ENCODE peak calls at places on chromosomes 7 and 10, in seven cellular contexts. U, Q, B, P, F, W and V are unnamed samples. For H3K4me1, the result is how much of the 10 kb centered on the place peaks cover.

GRCh38 chr10:106424076-106424475 is 740.4 kb downstream of the SORCS1 start:
- DNase-seq in P (no peak), W (peak), B (no peak), U (peak), F (no peak), Q (peak), V (no peak)

GRCh38 chr7:131111081-131111576 is 216.5 kb upstream of the MKLN1 start:
- DNase-seq in B (no peak), W (peak), Q (peak), U (peak), P (no peak), F (no peak), V (peak)

GRCh38 chr10:102781089-102781920 is 37.6 kb downstream of the WBP1L start:
- DNase-seq in F (no peak), U (no peak), Q (peak), P (no peak), W (no peak), B (no peak), V (peak)

GRCh38 chr7:144786522-144786921 is 49.3 kb downstream of the TPK1 start:
- DNase-seq in U (no peak), F (no peak), Q (no peak), P (no peak), B (no peak), W (no peak), V (peak)

GRCh38 chr7:135177021-135177696 is 6.7 kb upstream of the CYREN start:
- DNase-seq in U (no peak), Q (no peak), B (peak), P (no peak), F (peak), W (peak), V (peak)

GRCh38 chr7:131076032-131076431 is 251.6 kb upstream of the MKLN1 start:
- DNase-seq in U (peak), Q (no peak), B (no peak), F (no peak), P (no peak), W (no peak), V (no peak)

GRCh38 chr10:130487562-130487961 is 351.4 kb downstream of the GLRX3 start:
- DNase-seq in F (no peak), U (no peak), W (no peak), Q (no peak), B (no peak), P (no peak), V (no peak)

GRCh38 chr7:28570113-28570969 is 158.0 kb downstream of the CREB5 start:
- DNase-seq in B (no peak), F (no peak), U (no peak), W (peak), Q (no peak), P (no peak), V (no peak)

GRCh38 chr7:141073173-141073640 is 657 bp upstream of the TMEM178B start:
- DNase-seq in W (peak), B (no peak), U (peak), F (no peak), P (peak), Q (peak), V (peak)

GRCh38 chr10:30645340-30645827 is 15.8 kb upstream of the LYZL2 start:
- DNase-seq in P (peak), W (peak), Q (peak), F (no peak), B (peak), U (peak), V (peak)

GRCh38 chr7:38492010-38492409 is 139.2 kb downstream of the AMPH start:
- DNase-seq in Q (no peak), B (peak), W (no peak), F (no peak), U (no peak), P (no peak), V (peak)

GRCh38 chr7:12321248-12321647 is 82.4 kb downstream of the VWDE start:
- DNase-seq in P (no peak), Q (no peak), U (peak), W (no peak), B (no peak), F (no peak), V (peak)

GRCh38 chr10:124420254-124420653 is 1.5 kb upstream of the OAT start:
- DNase-seq in W (no peak), U (no peak), Q (no peak), P (no peak), F (no peak), B (no peak), V (no peak)
- H3K4me1 ChIP-seq in W (under half), U (under half), Q (under half), P (under half), F (under half), B (under half), V (under half)

GRCh38 chr7:10316488-10316887 is 657.2 kb upstream of the PHF14 start:
- DNase-seq in U (no peak), F (no peak), W (no peak), P (no peak), Q (no peak), B (no peak), V (no peak)
- H3K18ac ChIP-seq in U (no peak), F (no peak), W (no peak), P (no peak), Q (no peak), B (no peak), V (no peak)

DNA sequence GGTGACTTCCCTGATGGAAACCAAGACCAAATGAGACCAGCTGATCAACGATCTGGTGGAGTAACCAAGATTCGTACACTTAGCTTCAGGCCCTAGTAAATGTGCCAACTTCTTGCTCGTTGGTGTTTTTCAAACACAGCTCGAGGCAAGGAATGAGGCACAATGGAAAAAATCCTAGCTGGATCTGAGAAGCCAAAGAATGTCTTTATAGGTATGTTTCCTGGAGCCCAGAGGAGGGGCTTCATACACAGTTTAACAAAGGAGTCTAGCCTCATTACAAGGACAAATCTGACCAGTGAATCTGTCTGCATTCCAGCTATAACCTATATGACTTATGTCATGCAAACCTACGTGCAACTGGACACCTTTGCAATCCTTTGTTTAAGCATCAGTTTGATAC is 3.7 kb downstream of the COL17A1 start:
- DNase-seq in U (no peak), W (peak), P (no peak), Q (no peak), F (no peak), B (no peak), V (peak)
- H2BK5ac ChIP-seq in U (no peak), W (no peak), P (no peak), Q (no peak), F (no peak), B (no peak), V (no peak)

DNA sequence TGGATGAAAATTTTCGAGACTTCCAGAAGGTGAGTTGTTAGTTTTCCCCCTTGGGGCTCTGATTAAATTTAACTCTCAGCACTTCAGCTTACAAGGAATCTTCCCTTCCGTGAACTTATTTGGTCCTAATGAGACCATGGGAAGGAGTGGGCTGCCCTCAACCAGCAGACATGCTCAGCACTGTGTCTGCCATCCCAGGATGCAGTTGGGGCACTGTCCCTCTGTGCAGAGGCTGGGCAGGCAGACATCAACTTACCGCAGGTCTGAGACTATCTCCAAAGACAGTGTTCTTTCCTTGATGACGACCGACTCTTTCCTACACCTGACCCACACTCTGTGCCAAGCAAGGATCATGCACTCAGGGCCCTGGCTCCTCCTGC is 36.7 kb downstream of the VOPP1 start:
- DNase-seq in W (no peak), U (no peak), P (no peak), F (no peak), Q (no peak), B (no peak), V (no peak)
- H3K4me1 ChIP-seq in W (under half), U (under half), P (under half), F (under half), Q (half or more), B (under half), V (under half)

GRCh38 chr7:53214463-53214862 is 179.0 kb downstream of the POM121L12 start:
- DNase-seq in B (no peak), P (no peak), U (no peak), F (no peak), Q (no peak), W (no peak), V (no peak)

DNA sequence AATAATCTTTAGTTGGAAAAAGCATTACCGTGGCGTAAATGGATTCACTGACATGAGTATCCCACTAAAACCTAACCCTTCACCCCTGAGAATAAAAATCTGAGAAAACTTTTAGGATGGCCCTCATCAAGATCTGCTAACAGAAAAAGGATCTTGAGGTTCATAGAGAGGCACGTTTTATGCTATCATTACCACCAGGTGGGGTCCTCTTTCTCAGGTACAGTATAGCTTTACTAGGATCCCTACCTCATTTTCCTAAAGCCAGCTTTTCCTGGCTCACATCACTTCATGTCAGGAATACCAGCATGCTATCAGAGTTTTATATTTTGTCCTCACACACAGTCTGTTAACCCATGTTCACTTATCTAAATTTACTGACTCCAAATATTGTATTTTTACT is 173.7 kb downstream of the POM121L12 start:
- DNase-seq in Q (no peak), F (no peak), P (no peak), W (no peak), B (no peak), U (no peak), V (peak)
- H3K18ac ChIP-seq in Q (no peak), F (no peak), P (no peak), W (no peak), B (no peak), U (no peak), V (no peak)

GRCh38 chr10:133400624-133401424 is 6.9 kb downstream of the MTG1 start:
- DNase-seq in F (no peak), Q (peak), B (no peak), P (no peak), U (no peak), W (no peak), V (no peak)
- H2BK5ac ChIP-seq in F (no peak), Q (no peak), B (no peak), P (no peak), U (no peak), W (no peak), V (no peak)

DNA sequence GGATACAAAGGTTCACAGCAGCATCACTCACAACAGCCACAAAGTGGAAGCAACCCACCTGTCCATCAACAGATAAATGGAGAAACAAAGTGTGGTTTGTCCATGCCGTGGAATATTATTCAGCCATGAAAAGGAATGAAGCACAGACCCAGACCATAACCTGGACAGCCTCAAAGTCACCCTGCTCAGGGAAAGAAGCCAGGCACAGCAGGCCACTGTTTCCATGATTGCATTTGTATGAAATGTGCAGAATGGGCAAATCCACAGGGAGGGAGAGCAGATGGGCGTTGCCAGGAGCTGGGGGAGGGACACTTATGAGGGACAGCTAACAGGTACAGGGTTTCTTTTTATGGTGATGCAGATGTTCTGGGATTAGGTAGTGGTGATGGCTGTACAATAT is 30.3 kb downstream of the FOXL3 start:
- DNase-seq in B (no peak), W (no peak), Q (no peak), F (no peak), P (no peak), U (no peak), V (no peak)
- H3K4me1 ChIP-seq in B (under half), W (under half), Q (under half), F (under half), P (under half), U (under half), V (under half)

DNA sequence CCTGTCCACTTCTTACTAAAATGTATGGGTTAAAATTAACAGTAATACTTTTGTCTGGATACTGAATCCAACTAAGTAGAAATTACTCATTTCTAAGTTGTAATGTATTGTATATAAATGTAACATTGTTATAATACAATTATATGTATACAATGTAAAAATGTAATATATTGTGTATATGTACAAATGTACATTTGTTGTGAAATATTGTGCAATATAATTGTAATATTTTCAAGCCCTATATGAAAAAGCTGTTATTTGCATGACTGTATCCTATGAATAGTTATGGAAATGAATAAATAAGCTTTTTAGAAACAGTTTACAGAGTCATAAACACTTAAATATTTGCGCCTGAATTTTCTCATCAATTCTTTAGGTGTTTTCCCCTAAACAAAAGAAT is 20.3 kb upstream of the UMAD1 start:
- DNase-seq in B (no peak), U (no peak), Q (no peak), F (no peak), P (no peak), W (no peak), V (no peak)
- H3K18ac ChIP-seq in B (no peak), U (no peak), Q (no peak), F (no peak), P (no peak), W (no peak), V (no peak)

DNA sequence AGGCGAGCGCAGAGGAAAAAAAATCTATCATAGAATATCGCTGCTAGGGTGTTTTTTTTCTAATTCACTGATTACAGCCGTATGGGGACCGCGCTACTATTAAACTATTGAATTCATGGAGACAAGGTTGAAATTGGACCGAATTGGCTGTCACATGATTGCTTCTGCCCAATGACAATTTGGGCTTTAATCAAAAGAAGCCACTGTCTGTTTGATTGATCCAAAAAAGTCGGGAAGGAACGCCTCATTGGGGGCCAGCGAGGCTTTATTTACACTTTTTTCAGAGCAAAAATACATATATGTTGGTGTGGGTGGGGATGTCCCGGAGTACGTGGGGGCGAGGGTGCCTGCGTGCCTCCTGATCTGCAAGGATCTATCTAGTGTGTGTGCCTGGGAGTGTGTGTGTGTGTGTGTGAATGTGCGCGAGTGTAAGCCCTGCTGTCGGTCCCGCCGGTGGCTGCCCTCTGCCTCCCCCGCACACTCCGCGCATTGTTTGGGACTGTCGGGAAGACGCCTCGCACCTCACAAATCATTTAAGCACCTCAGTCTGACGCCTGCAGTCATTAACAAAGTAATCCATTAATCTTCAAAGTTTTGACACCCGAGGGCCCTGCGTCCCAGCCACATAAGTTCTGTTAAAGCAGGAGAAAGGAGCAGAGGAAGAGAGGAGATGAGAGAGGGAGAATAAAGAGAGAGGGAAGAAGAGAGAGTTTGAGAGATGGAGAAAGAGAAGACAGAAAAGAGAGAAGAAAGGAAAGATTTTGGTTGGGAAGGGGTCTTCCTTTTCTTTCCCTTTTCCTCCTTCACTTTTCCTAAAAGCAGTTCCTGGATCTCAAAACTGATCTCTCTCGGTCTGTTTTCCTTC is at the start of gene HOXA2:
- DNase-seq in Q (peak), W (no peak), B (no peak), F (no peak), U (peak), P (no peak), V (no peak)
- H2BK5ac ChIP-seq in Q (peak), W (no peak), B (no peak), F (no peak), U (peak), P (no peak), V (no peak)